ENCODE peak calls at places on chromosomes 16 and 17, in six cellular contexts. V, P, G, Z, H and R are unnamed samples.

GRCh38 chr16:62585041-62585545 is 548.9 kb upstream of the CDH8 start:
- DNase-seq in V (no peak), P (no peak), G (no peak), Z (no peak), H (no peak), R (no peak)

GRCh38 chr17:1644493-1645206 is 882 bp downstream of the SCARF1 start:
- DNase-seq in V (no peak), P (no peak), G (peak; percentile 70), Z (no peak), H (no peak), R (no peak)

GRCh38 chr17:28225872-28226271 is 93.1 kb upstream of the TMEM97 start:
- DNase-seq in V (no peak), P (no peak), G (no peak), Z (no peak), H (no peak), R (no peak)

GRCh38 chr17:50935201-50936124 is 69.3 kb upstream of the TOB1 start:
- DNase-seq in V (peak; percentile 87), P (no peak), G (no peak), Z (no peak), H (no peak), R (no peak)

GRCh38 chr17:29190039-29190438 is 9.8 kb upstream of the MYO18A start:
- DNase-seq in V (no peak), P (no peak), G (no peak), Z (no peak), H (no peak), R (no peak)

GRCh38 chr16:85313541-85314208 is 201.4 kb upstream of the CIBAR2 start:
- DNase-seq in V (peak; percentile 76), P (no peak), G (peak; percentile 31), Z (no peak), H (no peak), R (no peak)

GRCh38 chr16:82071421-82071820 is 36.4 kb downstream of the HSD17B2 start:
- DNase-seq in V (no peak), P (no peak), G (no peak), Z (no peak), H (no peak), R (no peak)

GRCh38 chr17:17500999-17501605 is 4.9 kb upstream of the RASD1 start:
- DNase-seq in V (no peak), P (no peak), G (no peak), Z (no peak), H (no peak), R (no peak)

GRCh38 chr17:81251943-81252301 is 12.8 kb downstream of the NDUFAF8 start:
- DNase-seq in V (no peak), P (no peak), G (no peak), Z (no peak), H (no peak), R (no peak)

GRCh38 chr17:79993390-79994221 is 42.1 kb downstream of the TBC1D16 start:
- DNase-seq in V (peak; percentile 81), P (peak; percentile 84), G (peak; percentile 89), Z (peak; percentile 81), H (no peak), R (no peak)

GRCh38 chr17:17467720-17468119 is 9.1 kb upstream of the MED9 start:
- DNase-seq in V (no peak), P (no peak), G (peak; percentile 27), Z (no peak), H (no peak), R (no peak)

GRCh38 chr16:35751191-35751941 is 2292.0 kb downstream of the TP53TG3F start:
- DNase-seq in V (no peak), P (no peak), G (no peak), Z (no peak), H (no peak), R (no peak)

GRCh38 chr16:56938664-56939513 is 6.9 kb downstream of the HERPUD1 start:
- DNase-seq in V (no peak), P (no peak), G (no peak), Z (no peak), H (no peak), R (no peak)

GRCh38 chr17:385195-385835 is 32.7 kb upstream of the RPH3AL start:
- DNase-seq in V (peak; percentile 87), P (no peak), G (peak; percentile 47), Z (peak; percentile 79), H (peak; percentile 45), R (no peak)

GRCh38 chr17:80243526-80244433 is 16.9 kb upstream of the RNF213 start:
- DNase-seq in V (no peak), P (no peak), G (no peak), Z (no peak), H (no peak), R (no peak)

GRCh38 chr16:21277927-21278706 is at the start of gene CRYM:
- DNase-seq in V (peak; percentile 73), P (no peak), G (peak; percentile 26), Z (peak; percentile 71), H (peak; percentile 64), R (no peak)

GRCh38 chr17:17934796-17935195 is 37.4 kb downstream of the TOM1L2 start:
- DNase-seq in V (no peak), P (no peak), G (no peak), Z (no peak), H (no peak), R (no peak)